ENCODE peak calls at places on chromosomes 7 and 10, in four cellular contexts. D, O, Q and H are unnamed samples.
A peak's percentile ranks its signal among the peaks of the same experiment; 100 is the strongest.

GRCh38 chr10:110706690-110707098 is 62.6 kb downstream of the RBM20 start:
- DNase-seq in O (no peak), D (peak; percentile 37), Q (no peak), H (no peak)

GRCh38 chr10:88880287-88881094 is 446 bp downstream of the STAMBPL1 start:
- DNase-seq in Q (peak; percentile 70), O (peak; percentile 72), D (peak; percentile 76), H (no peak)

GRCh38 chr10:98096731-98097130 is 37.7 kb upstream of the R3HCC1L start:
- DNase-seq in O (no peak), D (no peak), Q (no peak), H (no peak)

GRCh38 chr10:77526861-77527617 is 110.6 kb downstream of the KCNMA1 start:
- DNase-seq in Q (no peak), O (no peak), D (peak; percentile 33), H (no peak)

GRCh38 chr7:87886875-87887274 is 10.6 kb downstream of the DBF4 start:
- DNase-seq in D (peak; percentile 75), O (no peak), Q (no peak), H (no peak)

GRCh38 chr10:94218496-94219183 is 144.1 kb downstream of the NOC3L start:
- DNase-seq in D (no peak), Q (no peak), O (no peak), H (no peak)

GRCh38 chr7:129845972-129846327 is 106.8 kb downstream of the UBE2H start:
- DNase-seq in Q (no peak), D (peak; percentile 75), O (no peak), H (no peak)

GRCh38 chr10:50595785-50596184 is 28.0 kb downstream of the SGMS1 start:
- DNase-seq in O (no peak), D (no peak), Q (no peak), H (no peak)

GRCh38 chr10:96271017-96271815 is at the start of gene BLNK:
- DNase-seq in D (peak; percentile 64), O (peak; percentile 19), Q (peak; percentile 85), H (no peak)

GRCh38 chr7:100706672-100707311 is 871 bp downstream of the POP7 start:
- DNase-seq in O (no peak), D (no peak), Q (peak; percentile 48), H (no peak)

GRCh38 chr10:26780793-26781601 is 79.8 kb downstream of the ABI1 start:
- DNase-seq in D (peak; percentile 59), Q (no peak), O (no peak), H (no peak)

GRCh38 chr7:135147899-135148721 is at the start of gene TMEM140:
- DNase-seq in O (no peak), D (peak; percentile 86), Q (peak; percentile 52), H (no peak)

GRCh38 chr7:121872831-121873764 is at the start of gene PTPRZ1:
- DNase-seq in O (no peak), Q (peak; percentile 41), D (peak; percentile 12), H (peak; percentile 68)

GRCh38 chr7:157684596-157685429 is 348.0 kb downstream of the DNAJB6 start:
- DNase-seq in Q (peak; percentile 11), D (no peak), O (peak; percentile 1), H (no peak)

GRCh38 chr10:60731134-60731883 is 47.0 kb upstream of the CDK1 start:
- DNase-seq in O (no peak), Q (no peak), D (peak; percentile 10), H (no peak)

GRCh38 chr7:6015917-6016652 is 7.0 kb downstream of the AIMP2 start:
- DNase-seq in Q (peak; percentile 39), D (peak; percentile 99), O (peak; percentile 66), H (no peak)

GRCh38 chr7:13946181-13946580 is 43.3 kb downstream of the ETV1 start:
- DNase-seq in Q (no peak), O (no peak), D (peak; percentile 57), H (no peak)

GRCh38 chr7:117582219-117582704 is 102.4 kb downstream of the CFTR start:
- DNase-seq in Q (no peak), O (peak; percentile 20), D (peak; percentile 99), H (peak; percentile 1)

GRCh38 chr10:132158810-132159209 is 27.9 kb upstream of the DPYSL4 start:
- DNase-seq in D (no peak), O (no peak), Q (no peak), H (no peak)

GRCh38 chr7:113483657-113484056 is 365.3 kb upstream of the SMIM30 start:
- DNase-seq in D (no peak), Q (no peak), O (no peak), H (no peak)

GRCh38 chr10:62426086-62426485 is 51.9 kb downstream of the ZNF365 start:
- DNase-seq in Q (no peak), D (no peak), O (no peak), H (no peak)

GRCh38 chr10:43409385-43410109 is 561 bp upstream of the HNRNPF start:
- DNase-seq in Q (no peak), O (no peak), D (no peak), H (no peak)

GRCh38 chr7:96901822-96902412 is 103.4 kb upstream of the DLX6 start:
- DNase-seq in O (no peak), Q (no peak), D (no peak), H (no peak)

GRCh38 chr10:80529604-80530003 is 8.1 kb upstream of the SH2D4B start:
- DNase-seq in D (no peak), O (no peak), Q (no peak), H (no peak)
- H3K27ac ChIP-seq in D (no peak overlapping the region), O (no peak overlapping the region), Q (no peak overlapping the region), H (no peak overlapping the region)

GRCh38 chr7:15557686-15558085 is 4.1 kb downstream of the AGMO start:
- DNase-seq in Q (no peak), D (no peak), O (no peak), H (no peak)
- H3K27ac ChIP-seq in Q (no peak overlapping the region), D (no peak overlapping the region), O (peak overlapping the region; percentile 76), H (no peak overlapping the region)

DNA sequence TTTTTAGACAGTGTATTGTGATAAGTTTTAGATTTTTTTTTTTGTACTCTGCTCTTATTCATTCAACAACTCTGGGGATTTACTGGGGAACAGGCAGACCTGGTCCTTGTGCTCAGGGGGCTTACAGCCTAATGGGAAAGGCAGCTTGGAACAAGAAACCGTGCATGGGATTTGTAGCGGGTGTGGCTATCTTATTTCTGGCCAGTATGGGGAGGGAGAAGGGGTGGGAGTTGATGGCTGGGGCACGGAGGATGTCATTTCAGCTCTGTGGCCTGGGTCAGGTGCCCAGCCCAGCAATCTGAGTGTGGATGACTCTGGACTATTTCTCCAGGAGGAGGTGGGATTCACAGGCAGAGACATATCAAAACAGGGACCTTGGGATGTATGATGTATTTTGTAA is 47.0 kb downstream of the GRK5 start:
- DNase-seq in Q (no peak), O (no peak), D (peak; percentile 45), H (no peak)
- H3K27ac ChIP-seq in Q (no peak overlapping the region), O (peak overlapping the region; percentile 86), D (peak overlapping the region; percentile 92), H (no peak overlapping the region)

DNA sequence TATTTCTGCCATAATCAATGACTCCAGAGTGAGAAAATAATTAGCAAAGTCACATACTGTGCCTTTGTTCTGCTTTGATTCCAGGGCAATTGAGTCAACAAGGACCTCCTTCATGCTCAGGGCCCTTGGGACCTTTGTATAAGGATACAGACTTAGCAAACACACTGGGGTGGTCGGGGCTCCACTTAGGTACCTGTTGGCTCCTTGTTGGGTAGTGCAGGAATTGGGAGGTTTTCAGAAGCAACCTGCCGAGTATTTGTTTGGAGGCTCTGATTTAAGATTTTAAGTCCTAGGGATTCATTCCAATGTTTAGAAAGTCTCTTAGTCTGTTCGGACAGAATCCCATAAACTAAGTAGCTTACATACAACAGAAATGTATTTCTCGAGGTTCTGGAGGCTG is 3.0 kb downstream of the ADCK2 start:
- DNase-seq in O (no peak), Q (no peak), D (no peak), H (no peak)
- H3K27ac ChIP-seq in O (peak overlapping the region; percentile 55), Q (no peak overlapping the region), D (no peak overlapping the region), H (no peak overlapping the region)

GRCh38 chr7:74253975-74254857 is at the start of gene RFC2:
- DNase-seq in O (peak; percentile 92), D (peak; percentile 95), Q (peak; percentile 98), H (peak; percentile 89)
- H3K27ac ChIP-seq in O (peak within 1 kb of the TSS; percentile 91), D (peak within 1 kb of the TSS; percentile 99), Q (peak within 1 kb of the TSS; percentile 79), H (no peak within 1 kb of the TSS)

DNA sequence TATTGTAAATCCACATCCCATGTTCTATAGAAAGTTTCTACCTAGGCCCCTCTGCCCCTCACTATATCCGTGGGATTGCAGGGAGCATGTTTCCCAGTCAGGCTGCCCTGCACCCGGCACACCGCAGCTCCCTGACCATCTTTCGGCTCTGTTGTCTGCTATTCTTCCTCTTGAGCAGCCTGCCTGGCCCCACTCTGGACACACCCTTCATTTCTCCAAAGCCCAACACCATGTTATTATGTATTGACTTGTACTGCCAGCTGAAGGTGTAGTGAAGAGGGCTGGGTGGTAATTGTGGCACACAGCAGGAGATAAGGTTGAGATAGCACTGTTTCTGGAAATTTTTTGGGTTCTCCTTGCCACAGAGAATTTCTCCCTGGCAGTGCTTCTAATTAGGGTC is 9.8 kb downstream of the LRMDA start:
- DNase-seq in Q (no peak), D (no peak), O (no peak), H (no peak)
- H3K27ac ChIP-seq in Q (no peak overlapping the region), D (no peak overlapping the region), O (no peak overlapping the region), H (no peak overlapping the region)

DNA sequence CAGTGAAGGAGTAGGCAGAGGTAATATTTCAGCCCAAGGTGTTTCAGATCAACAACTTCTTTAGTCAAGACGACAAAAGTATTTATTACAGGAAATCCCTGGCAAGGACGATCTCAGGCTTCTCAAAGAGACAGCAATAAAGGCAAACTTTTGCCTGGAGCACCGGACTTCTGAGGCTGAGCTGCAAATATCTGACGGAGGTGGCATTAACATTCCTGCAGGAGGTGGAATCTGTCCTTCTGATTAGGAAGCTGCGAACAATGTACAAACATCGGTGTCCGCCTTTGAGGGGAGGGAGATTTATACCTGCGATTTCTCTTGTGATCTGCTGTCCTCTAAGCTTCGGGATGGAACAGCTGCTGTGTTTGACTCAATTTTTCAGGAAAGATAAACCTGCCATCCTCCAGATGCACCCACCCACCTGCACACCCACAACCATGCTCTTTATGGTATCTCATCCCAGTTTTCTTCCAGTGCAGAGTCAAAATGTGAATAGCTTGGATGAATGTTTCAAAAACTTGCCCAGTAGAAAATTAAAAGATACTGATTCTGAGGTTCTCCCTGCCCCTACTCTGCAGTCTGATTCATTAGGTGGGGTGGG is 32.1 kb downstream of the EMX2 start:
- DNase-seq in D (no peak), Q (no peak), O (no peak), H (no peak)
- H3K27ac ChIP-seq in D (no peak overlapping the region), Q (no peak overlapping the region), O (no peak overlapping the region), H (no peak overlapping the region)

GRCh38 chr7:41245916-41246315 is 457.0 kb downstream of the INHBA start:
- DNase-seq in Q (no peak), D (no peak), O (no peak), H (no peak)
- H3K27ac ChIP-seq in Q (no peak overlapping the region), D (no peak overlapping the region), O (no peak overlapping the region), H (no peak overlapping the region)

DNA sequence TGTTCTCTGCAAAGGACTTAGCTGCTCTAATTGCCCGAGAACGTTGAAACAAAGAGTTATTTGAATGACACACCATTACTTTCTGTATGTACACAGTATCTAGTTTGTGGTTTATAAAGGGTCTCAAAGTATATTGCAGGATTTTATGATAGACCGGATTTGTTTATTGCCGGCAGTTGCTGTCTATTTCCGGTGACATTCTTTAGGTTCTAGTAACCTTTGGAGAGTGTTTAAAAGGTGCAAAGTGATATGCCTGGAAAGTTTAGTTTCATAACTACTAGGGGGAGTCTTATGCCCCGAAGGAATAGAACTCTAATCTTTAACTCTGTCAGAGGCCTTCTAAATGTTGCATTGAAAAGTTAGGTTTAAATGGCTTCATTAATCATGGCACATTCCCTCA is 63.8 kb downstream of the PAPSS2 start:
- DNase-seq in D (no peak), O (no peak), Q (no peak), H (no peak)
- H3K27ac ChIP-seq in D (no peak overlapping the region), O (no peak overlapping the region), Q (no peak overlapping the region), H (no peak overlapping the region)